ENCODE peak calls at places on chromosomes 13 and 19, in six cellular contexts. K is mammary epithelial cell, O is neural progenitor cell, V is hepatocyte, Y is K562, Q is MM.1S. X is an unnamed sample. For H3K36me3, the result is how much of the 10 kb centered on the place peaks cover.

GRCh38 chr19:14150041-14150769 is 13.8 kb upstream of the ASF1B start:
- DNase-seq in Q (no peak), O (no peak), K (no peak), Y (no peak), V (no peak), X (no peak)

GRCh38 chr13:83992566-83993358 is 110.5 kb upstream of the SLITRK1 start:
- DNase-seq in V (no peak), Q (peak), K (no peak), Y (no peak), O (no peak), X (no peak)

GRCh38 chr13:59746291-59746962 is 417.3 kb downstream of the DIAPH3 start:
- DNase-seq in Y (no peak), K (peak), Q (peak), O (no peak), V (no peak), X (no peak)

GRCh38 chr13:24251525-24251924 is 57.9 kb upstream of the C1QTNF9 start:
- DNase-seq in V (no peak), Y (no peak), K (no peak), Q (no peak), O (no peak), X (peak)

GRCh38 chr13:103625194-103625593 is 559.0 kb upstream of the SLC10A2 start:
- DNase-seq in Q (no peak), K (no peak), O (no peak), Y (no peak), V (no peak), X (no peak)

GRCh38 chr19:41792513-41793413 is 3.6 kb upstream of the CEACAM3 start:
- DNase-seq in Y (peak), Q (peak), V (peak), O (peak), K (peak), X (peak)

GRCh38 chr13:44313674-44314073 is 60.0 kb upstream of the SERP2 start:
- DNase-seq in K (peak), V (no peak), O (no peak), Q (no peak), Y (no peak), X (no peak)

GRCh38 chr13:19759669-19760068 is 23.1 kb downstream of the PSPC1 start:
- DNase-seq in K (no peak), O (no peak), V (no peak), Y (no peak), Q (no peak), X (no peak)

GRCh38 chr13:66402546-66402945 is 827.6 kb downstream of the PCDH9 start:
- DNase-seq in Y (no peak), Q (no peak), K (no peak), V (no peak), O (no peak), X (no peak)

GRCh38 chr13:94480672-94481145 is 1.2 kb upstream of the DCT start:
- DNase-seq in O (no peak), V (peak), K (peak), Q (no peak), Y (no peak), X (peak)

GRCh38 chr13:26246154-26246553 is 7.8 kb upstream of the CDK8 start:
- DNase-seq in Q (no peak), O (no peak), K (no peak), V (no peak), Y (no peak), X (no peak)

GRCh38 chr13:106958690-106959089 is 390.8 kb upstream of the ARGLU1 start:
- DNase-seq in O (no peak), Q (no peak), Y (no peak), K (no peak), V (peak), X (no peak)

GRCh38 chr13:25267715-25268114 is 19.6 kb downstream of the MTMR6 start:
- DNase-seq in V (no peak), K (no peak), Y (no peak), O (no peak), Q (no peak), X (no peak)

GRCh38 chr19:51695088-51695487 is 2.0 kb downstream of the SPACA6 start:
- DNase-seq in Y (no peak), Q (no peak), O (no peak), V (no peak), K (no peak), X (no peak)

GRCh38 chr19:36054733-36055686 is at the start of gene WDR62:
- DNase-seq in K (peak), O (peak), V (peak), Y (peak), Q (peak), X (peak)

GRCh38 chr13:40313269-40314200 is 352.9 kb downstream of the FOXO1 start:
- DNase-seq in V (peak), Q (no peak), K (no peak), O (no peak), Y (no peak), X (no peak)

GRCh38 chr19:32566246-32566830 is 14.7 kb upstream of the PDCD5 start:
- DNase-seq in Y (no peak), Q (no peak), K (no peak), V (no peak), O (no peak), X (no peak)

GRCh38 chr13:84121456-84121855 is 239.2 kb upstream of the SLITRK1 start:
- DNase-seq in V (peak), Q (no peak), Y (no peak), O (peak), K (peak), X (no peak)

GRCh38 chr19:28020631-28021315 is 1192.2 kb downstream of the UQCRFS1 start:
- DNase-seq in V (no peak), K (no peak), Y (no peak), Q (no peak), O (peak), X (peak)

GRCh38 chr19:47445937-47446402 is 25.7 kb downstream of the SLC8A2 start:
- DNase-seq in V (peak), K (no peak), O (peak), Y (peak), Q (no peak), X (peak)

GRCh38 chr19:18500820-18501219 is 21.1 kb downstream of the ELL start:
- DNase-seq in V (no peak), O (no peak), Q (no peak), Y (no peak), K (no peak), X (no peak)

GRCh38 chr13:110911880-110912279 is 3.0 kb downstream of the ANKRD10 start:
- DNase-seq in Y (no peak), V (no peak), O (no peak), K (peak), Q (no peak), X (no peak)

GRCh38 chr19:48644839-48645651 is 942 bp downstream of the CA11 start:
- DNase-seq in Y (peak), Q (peak), K (peak), O (peak), V (peak), X (peak)

GRCh38 chr19:47697863-47698609 is 15.2 kb upstream of the EHD2 start:
- DNase-seq in O (peak), V (peak), Q (peak), Y (peak), K (peak), X (peak)

GRCh38 chr13:30892966-30893365 is 13.1 kb upstream of the MEDAG start:
- DNase-seq in Q (no peak), O (peak), Y (peak), K (no peak), V (peak), X (peak)
- H3K36me3 ChIP-seq in Q (under half), O (under half), Y (under half), K (under half), V (under half), X (under half)

DNA sequence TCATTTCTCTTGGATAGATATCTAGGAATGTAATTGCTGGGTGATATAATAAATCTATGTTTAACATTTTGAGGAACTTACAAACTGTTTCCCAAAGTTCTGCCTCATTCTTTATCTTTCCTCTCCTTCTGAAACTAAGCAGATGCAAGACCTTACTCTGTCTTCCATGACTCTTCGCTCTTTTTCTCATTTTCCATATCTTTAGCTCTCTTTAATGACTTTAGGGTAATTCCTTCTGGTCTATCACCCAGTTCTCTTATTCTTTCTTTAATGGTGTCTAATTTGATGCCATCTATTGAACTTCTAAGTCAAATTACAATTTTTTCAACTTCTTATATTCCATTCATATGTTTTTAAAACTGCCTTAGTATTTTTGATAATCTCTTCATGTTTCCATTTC is 316.6 kb downstream of the POU4F1 start:
- DNase-seq in O (no peak), V (no peak), K (no peak), Q (no peak), Y (no peak), X (no peak)
- TF ChIP-seq EZH2 in O (no peak), V (no peak), K (no peak), Q (no peak), Y (no peak), X (no peak)

GRCh38 chr19:4690362-4690761 is 20.2 kb upstream of the MYDGF start:
- DNase-seq in O (no peak), Q (no peak), Y (no peak), K (no peak), V (no peak), X (no peak)

GRCh38 chr19:4691383-4691782 is 21.2 kb upstream of the MYDGF start:
- DNase-seq in Y (no peak), O (no peak), K (no peak), V (no peak), Q (no peak), X (no peak)

GRCh38 chr19:4688587-4688986 is 18.4 kb upstream of the MYDGF start:
- DNase-seq in V (no peak), K (no peak), O (no peak), Q (no peak), Y (no peak), X (no peak)

GRCh38 chr19:4687396-4687795 is 17.3 kb upstream of the MYDGF start:
- DNase-seq in Y (no peak), Q (no peak), K (no peak), O (no peak), V (no peak), X (no peak)

DNA sequence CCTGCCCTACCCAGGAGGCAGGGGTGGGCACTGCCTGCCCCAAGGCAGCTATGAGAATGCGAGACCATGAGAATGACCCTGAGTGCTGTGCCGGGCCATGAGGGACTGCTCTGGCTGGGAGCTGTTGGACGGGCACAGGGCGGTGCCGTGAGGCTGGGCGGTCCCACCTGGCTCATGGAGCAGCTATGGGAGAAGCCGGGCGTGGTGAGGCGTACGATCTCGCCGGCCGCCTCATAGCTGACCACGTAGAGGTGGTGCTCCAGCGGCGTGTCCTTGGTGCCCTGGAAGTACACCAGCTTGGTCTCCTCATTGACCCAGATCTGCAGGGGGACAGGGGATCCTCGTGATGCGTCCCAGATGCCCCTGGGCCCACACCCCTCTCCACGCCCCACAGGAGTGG is 19.3 kb upstream of the MYDGF start:
- DNase-seq in Q (no peak), Y (no peak), V (no peak), O (no peak), K (no peak), X (no peak)
- H3K36me3 ChIP-seq in Q (under half), Y (half or more), V (under half), O (under half), K (under half), X (half or more)

DNA sequence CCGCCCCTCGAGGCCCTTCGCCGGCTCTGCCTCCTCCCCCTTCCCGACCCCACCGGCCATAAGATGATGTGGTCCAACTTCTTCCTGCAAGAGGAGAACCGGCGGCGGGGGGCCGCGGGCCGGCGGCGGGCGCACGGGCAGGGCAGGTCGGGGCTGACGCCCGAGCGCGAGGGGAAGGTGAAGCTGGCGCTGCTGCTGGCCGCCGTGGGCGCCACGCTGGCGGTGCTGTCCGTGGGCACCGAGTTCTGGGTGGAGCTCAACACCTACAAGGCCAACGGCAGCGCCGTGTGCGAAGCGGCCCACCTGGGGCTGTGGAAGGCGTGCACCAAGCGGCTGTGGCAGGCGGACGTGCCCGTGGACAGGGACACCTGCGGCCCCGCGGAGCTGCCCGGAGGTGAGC is 1.4 kb downstream of the CACNG6 start:
- DNase-seq in Y (no peak), O (no peak), V (no peak), K (no peak), Q (no peak), X (no peak)
- TF ChIP-seq EZH2 in Y (no peak), O (no peak), V (no peak), K (no peak), Q (no peak), X (no peak)

GRCh38 chr19:7130043-7130442 is 60.5 kb downstream of the ZNF557 start:
- DNase-seq in K (no peak), O (no peak), Q (no peak), Y (no peak), V (no peak), X (no peak)
- H3K36me3 ChIP-seq in K (under half), O (under half), Q (under half), Y (under half), V (under half), X (under half)

GRCh38 chr13:87671824-87672603 is 843 bp downstream of the SLITRK5 start:
- DNase-seq in V (peak), K (no peak), O (peak), Y (no peak), Q (no peak), X (no peak)
- TF ChIP-seq EZH2 in V (peak), K (peak), O (peak), Y (no peak), Q (no peak), X (no peak)

DNA sequence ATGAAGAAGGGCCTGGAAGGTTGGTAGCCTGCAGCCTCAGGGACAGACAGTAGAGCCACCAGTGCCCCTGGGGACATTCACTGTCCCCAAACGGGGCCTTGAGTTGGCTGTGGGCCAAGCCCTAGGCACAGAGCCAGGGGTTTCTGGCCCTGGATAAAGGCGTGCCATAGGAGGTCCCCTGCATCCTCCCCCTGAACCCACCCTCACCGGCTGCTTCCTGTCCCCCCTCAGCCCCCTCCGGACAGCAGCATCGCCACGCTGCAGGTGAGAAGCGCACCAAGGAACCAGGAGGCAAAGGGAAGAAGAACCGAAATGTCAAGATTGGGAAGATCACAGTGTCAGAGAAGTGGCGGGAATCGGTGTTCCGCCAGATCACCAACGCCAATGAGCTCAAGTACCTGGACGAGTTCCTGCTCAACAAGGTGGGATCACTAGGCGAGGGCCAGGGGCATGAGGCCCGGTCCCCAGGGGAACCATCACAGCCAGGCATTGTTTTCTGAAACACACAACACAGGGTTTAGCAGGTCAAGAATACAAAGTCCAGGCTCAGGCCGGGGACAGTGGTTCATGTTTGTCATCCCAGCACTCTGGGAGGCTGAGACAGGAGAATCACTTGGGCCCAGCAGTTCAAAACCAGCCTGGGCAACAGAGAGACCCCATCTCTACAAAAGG is 14.6 kb upstream of the USE1 start:
- DNase-seq in V (no peak), K (no peak), Y (no peak), O (no peak), Q (no peak), X (no peak)
- H3K36me3 ChIP-seq in V (under half), K (under half), Y (half or more), O (under half), Q (under half), X (half or more)

GRCh38 chr13:113001251-113002140 is 32.5 kb downstream of the MCF2L start:
- DNase-seq in K (no peak), V (peak), O (peak), Q (no peak), Y (no peak), X (no peak)
- TF ChIP-seq EZH2 in K (no peak), V (no peak), O (no peak), Q (no peak), Y (no peak), X (no peak)